ENCODE peak calls at places on chromosome 2, in five cellular contexts. M, Y, K, G and P are unnamed samples.

GRCh38 chr2:230664128-230664527 is 48.5 kb upstream of the CAB39 start:
- DNase-seq in M (peak), Y (no peak), K (no peak), G (no peak), P (no peak)

GRCh38 chr2:74602553-74603281 is 45.4 kb downstream of the M1AP start:
- DNase-seq in M (no peak), Y (no peak), K (no peak), G (no peak), P (no peak)

GRCh38 chr2:216574046-216574445 is 59.2 kb upstream of the IGFBP2 start:
- DNase-seq in M (no peak), Y (no peak), K (peak), G (no peak), P (no peak)

GRCh38 chr2:174787485-174788205 is 23.4 kb upstream of the CHRNA1 start:
- DNase-seq in M (no peak), Y (no peak), K (no peak), G (no peak), P (no peak)

GRCh38 chr2:229339613-229340012 is 68.5 kb upstream of the PID1 start:
- DNase-seq in M (no peak), Y (no peak), K (no peak), G (no peak), P (no peak)

GRCh38 chr2:149903626-149904025 is 316.1 kb upstream of the MMADHC start:
- DNase-seq in M (no peak), Y (no peak), K (no peak), G (no peak), P (no peak)

GRCh38 chr2:222295368-222296041 is 3.3 kb downstream of the PAX3 start:
- DNase-seq in M (no peak), Y (no peak), K (no peak), G (no peak), P (no peak)

GRCh38 chr2:11658208-11658607 is 11.8 kb downstream of the NTSR2 start:
- DNase-seq in M (no peak), Y (no peak), K (no peak), G (no peak), P (no peak)

GRCh38 chr2:200147371-200147770 is 159.1 kb upstream of the SPATS2L start:
- DNase-seq in M (no peak), Y (no peak), K (no peak), G (no peak), P (no peak)

DNA sequence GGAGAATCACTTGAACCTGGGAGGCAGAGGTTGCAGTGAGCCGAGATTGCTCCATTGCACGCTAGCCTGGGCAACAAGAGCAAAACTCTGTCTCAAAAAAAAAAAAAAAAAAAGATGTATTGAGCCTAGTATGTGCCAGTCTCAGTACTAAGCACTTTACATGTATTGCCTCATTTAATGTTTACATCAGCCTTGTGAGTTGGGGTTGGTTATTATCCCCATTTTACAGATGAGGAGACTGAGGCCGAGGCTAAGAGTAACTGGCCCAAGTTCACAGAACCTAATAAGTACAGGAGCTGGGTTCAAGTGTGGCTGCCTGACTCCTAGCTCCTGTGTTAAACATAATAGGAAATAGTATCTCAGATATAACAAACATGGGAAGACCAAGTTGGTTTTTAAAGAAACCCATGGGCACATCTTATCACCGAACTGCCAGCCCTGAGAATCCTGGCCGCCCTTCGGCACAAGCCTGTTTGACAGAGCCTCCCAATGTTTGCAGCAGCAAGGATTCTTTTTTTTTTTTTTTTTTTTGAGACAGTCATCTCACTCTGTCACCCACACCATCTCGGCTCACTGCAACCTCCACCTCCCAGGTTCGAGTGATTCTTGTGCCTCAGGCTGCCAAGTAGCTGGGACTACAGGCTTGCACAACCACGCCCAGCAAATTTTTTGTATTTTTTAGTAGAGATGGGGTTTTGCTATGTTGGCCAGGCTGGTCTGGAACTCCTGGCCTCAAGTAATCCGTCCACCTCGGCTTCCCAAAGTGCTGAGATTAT is 24.2 kb upstream of the GMPPA start:
- DNase-seq in M (no peak), Y (no peak), K (no peak), G (no peak), P (no peak)
- TF ChIP-seq POLR2A in M (no peak), Y (no peak), K (no peak), G (no peak), P (no peak)

DNA sequence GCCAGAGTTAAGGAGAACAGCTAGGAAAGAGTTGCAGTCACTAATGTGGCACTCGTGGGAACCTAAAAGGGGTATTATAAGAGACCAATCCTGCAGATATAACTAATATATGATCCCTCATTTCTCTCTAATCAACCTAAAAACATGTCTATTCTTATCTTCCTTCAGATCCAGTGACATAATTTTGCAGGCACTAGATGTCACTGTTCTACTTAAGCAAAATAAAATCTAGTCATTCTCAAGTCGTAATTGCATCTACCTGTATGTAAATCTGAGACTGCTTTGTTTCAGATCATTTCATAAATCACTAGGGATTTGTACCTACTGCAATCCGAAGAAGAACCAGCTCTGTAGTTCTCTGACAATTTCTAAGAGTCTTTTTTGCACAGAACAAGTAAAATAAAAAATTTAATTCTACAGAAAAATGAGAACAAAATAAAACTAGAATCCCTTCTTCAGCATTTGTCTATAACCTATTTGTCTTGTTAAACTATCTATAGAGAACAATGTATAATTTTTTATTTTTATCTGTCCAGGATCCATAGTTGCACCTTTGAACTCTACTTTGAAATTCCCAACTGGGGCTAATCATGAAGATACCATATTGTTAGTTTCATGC is 56.5 kb upstream of the ERBB4 start:
- DNase-seq in M (no peak), Y (no peak), K (peak), G (no peak), P (no peak)
- TF ChIP-seq CTCF in M (no peak), Y (no peak), K (no peak), G (no peak), P (no peak)

GRCh38 chr2:27377618-27378095 is 2.9 kb downstream of the ZNF513 start:
- DNase-seq in M (no peak), Y (no peak), K (no peak), G (no peak), P (no peak)

GRCh38 chr2:27378096-27378808 is 2.3 kb downstream of the ZNF513 start:
- DNase-seq in M (no peak), Y (no peak), K (no peak), G (no peak), P (no peak)

GRCh38 chr2:27376866-27377617 is 3.5 kb downstream of the ZNF513 start:
- DNase-seq in M (no peak), Y (no peak), K (no peak), G (no peak), P (no peak)

GRCh38 chr2:27375513-27376099 is 4.9 kb downstream of the ZNF513 start:
- DNase-seq in M (no peak), Y (no peak), K (no peak), G (no peak), P (no peak)

GRCh38 chr2:27376151-27376865 is 4.2 kb downstream of the ZNF513 start:
- DNase-seq in M (no peak), Y (no peak), K (no peak), G (no peak), P (no peak)
- TF ChIP-seq POLR2A in M (no peak), Y (no peak), K (no peak), G (no peak), P (no peak)

GRCh38 chr2:131724019-131724418 is 196.3 kb downstream of the CCDC74A start:
- DNase-seq in M (no peak), Y (no peak), K (no peak), G (no peak), P (no peak)
- TF ChIP-seq CTCF in M (no peak), Y (no peak), K (no peak), G (no peak), P (no peak)

GRCh38 chr2:30231726-30232026 is 342 bp downstream of the LBH start:
- DNase-seq in M (no peak), Y (no peak), K (no peak), G (no peak), P (no peak)

GRCh38 chr2:30233142-30233961 is 2.0 kb downstream of the LBH start:
- DNase-seq in M (no peak), Y (no peak), K (no peak), G (no peak), P (peak)

GRCh38 chr2:30232801-30233130 is 1.4 kb downstream of the LBH start:
- DNase-seq in M (no peak), Y (peak), K (no peak), G (no peak), P (no peak)

GRCh38 chr2:30230855-30231725 is at the start of gene LBH:
- DNase-seq in M (peak), Y (peak), K (no peak), G (peak), P (peak)

GRCh38 chr2:30232027-30232800 is 880 bp downstream of the LBH start:
- DNase-seq in M (peak), Y (peak), K (peak), G (peak), P (peak)
- TF ChIP-seq POLR2A in M (peak), Y (peak), K (no peak), G (no peak), P (no peak)

DNA sequence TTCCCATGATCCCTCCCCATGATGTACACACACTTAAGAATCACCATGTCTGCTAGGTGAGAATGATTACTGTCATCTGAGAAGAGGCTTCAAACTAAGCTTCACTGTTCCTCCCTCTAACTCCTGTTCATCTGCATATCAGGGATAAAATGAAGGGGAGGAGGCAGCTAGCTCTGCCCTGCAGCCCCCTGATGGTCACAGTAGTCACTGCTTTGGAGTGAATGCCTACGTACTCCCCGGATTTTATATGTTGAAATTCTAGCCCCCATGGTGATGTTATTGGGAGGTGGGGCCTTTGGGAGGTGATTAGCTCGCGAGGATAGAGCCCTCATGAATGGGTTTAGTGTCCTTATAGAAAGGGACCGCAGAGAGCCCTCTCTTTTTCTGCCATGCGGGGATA is 156.4 kb downstream of the NCKAP5 start:
- DNase-seq in M (no peak), Y (no peak), K (peak), G (no peak), P (no peak)
- TF ChIP-seq CTCF in M (no peak), Y (no peak), K (no peak), G (no peak), P (no peak)

DNA sequence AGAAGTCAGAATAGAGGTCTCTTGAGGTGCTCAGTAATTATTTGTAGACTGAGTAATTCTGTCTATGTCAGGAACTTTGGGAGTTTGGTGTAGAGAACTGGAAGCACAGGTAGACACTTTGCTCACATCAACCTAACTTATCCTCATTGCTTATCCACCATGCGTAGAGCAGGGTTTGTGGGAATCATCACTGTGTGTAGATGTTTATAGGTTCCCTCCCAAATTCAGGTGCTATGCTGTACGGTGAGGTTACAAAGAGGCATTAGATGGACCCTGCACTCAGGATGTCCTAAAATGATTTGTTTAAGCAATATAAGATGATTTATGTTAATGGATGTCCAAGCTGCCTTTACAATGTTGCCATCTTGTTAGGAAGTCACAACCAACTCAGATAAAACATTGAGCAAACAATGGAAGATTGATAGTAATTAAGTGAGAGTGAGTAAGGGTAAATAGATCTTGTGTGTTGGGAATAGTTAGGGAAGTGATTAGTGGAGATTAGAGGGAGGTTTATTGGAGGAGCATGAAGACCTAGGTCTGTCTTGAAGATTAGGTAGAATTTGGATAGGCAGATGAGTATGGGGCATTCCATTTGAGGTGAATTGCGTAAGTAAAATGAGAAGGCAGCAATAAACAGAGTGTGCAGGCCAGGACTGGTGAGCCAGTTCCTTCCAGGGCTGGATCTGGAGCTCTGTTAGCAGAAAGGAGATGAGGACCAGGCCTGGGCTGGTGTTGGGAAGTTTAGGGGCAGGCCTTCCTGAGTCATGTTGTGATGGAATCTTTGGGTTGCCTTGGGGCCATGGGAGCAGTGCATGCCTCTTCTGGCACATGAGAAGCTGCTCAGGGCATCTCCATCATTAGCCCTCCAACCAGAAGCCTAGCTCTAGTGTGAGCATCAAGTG is 12.1 kb downstream of the EPAS1 start:
- DNase-seq in M (no peak), Y (no peak), K (no peak), G (no peak), P (no peak)
- TF ChIP-seq POLR2A in M (no peak), Y (no peak), K (no peak), G (no peak), P (no peak)

DNA sequence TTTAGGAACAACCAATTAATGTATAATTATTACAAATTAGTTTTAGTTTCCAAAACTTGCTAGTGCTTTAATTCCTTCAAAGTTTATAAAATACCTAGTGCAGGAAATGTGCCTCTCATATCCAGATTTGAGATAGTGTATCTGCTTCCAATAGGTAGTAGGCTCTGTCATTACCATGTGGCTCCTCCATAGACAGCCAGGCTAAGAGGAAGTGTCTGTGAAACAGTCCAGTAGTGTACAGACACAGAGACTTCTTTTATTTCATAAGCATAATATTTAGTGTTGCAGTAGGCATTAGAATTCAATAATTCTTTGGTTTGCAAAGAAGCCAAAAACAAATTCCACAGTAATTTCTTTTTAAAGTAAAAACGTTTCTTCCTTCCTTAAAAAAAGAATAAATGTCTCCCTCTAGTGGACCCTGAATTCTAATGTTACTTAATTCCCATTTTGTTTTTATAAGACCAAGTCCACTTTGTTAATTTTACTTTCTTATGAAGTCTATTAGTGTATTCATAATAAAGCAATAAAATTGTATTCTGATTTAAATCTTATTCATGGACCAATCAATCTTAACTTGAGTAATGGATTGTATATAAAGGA is 101.2 kb downstream of the NEB start:
- DNase-seq in M (no peak), Y (no peak), K (peak), G (no peak), P (no peak)
- TF ChIP-seq CTCF in M (no peak), Y (no peak), K (no peak), G (no peak), P (no peak)